ENCODE peak calls at places on chromosomes 5 and 9, in seven cellular contexts. One of them, this sample, is unnamed.

GRCh38 chr9:28758971-28759370 is 1185.7 kb upstream of the C9orf72 start:
- DNase-seq in AG10803: no peak
- DNase-seq in heart left ventricle: no peak
- DNase-seq in AG04449: no peak
- DNase-seq in HFFc6: no peak
- DNase-seq in PC-9: no peak
- DNase-seq in A549: no peak
- DNase-seq in this sample: no peak

GRCh38 chr5:61881821-61882220 is 424.2 kb upstream of the KIF2A start:
- DNase-seq in PC-9: no peak
- DNase-seq in AG10803: peak; percentile 44
- DNase-seq in heart left ventricle: no peak
- DNase-seq in HFFc6: no peak
- DNase-seq in AG04449: no peak
- DNase-seq in A549: no peak
- DNase-seq in this sample: no peak

GRCh38 chr9:15231788-15232635 is 75.0 kb downstream of the TTC39B start:
- DNase-seq in PC-9: no peak
- DNase-seq in AG04449: no peak
- DNase-seq in A549: peak; percentile 13
- DNase-seq in HFFc6: no peak
- DNase-seq in AG10803: peak; percentile 44
- DNase-seq in heart left ventricle: no peak
- DNase-seq in this sample: no peak

GRCh38 chr5:75716715-75717081 is 539 bp downstream of the POC5 start:
- DNase-seq in heart left ventricle: no peak
- DNase-seq in AG04449: no peak
- DNase-seq in AG10803: no peak
- DNase-seq in A549: no peak
- DNase-seq in PC-9: peak; percentile 1
- DNase-seq in HFFc6: no peak
- DNase-seq in this sample: peak; percentile 24

GRCh38 chr5:172451771-172452197 is 2.5 kb downstream of the SH3PXD2B start:
- DNase-seq in AG10803: peak; percentile 73
- DNase-seq in A549: no peak
- DNase-seq in HFFc6: peak; percentile 64
- DNase-seq in heart left ventricle: no peak
- DNase-seq in PC-9: no peak
- DNase-seq in AG04449: peak; percentile 41
- DNase-seq in this sample: no peak

GRCh38 chr9:112031400-112031799 is 134.8 kb downstream of the UGCG start:
- DNase-seq in PC-9: no peak
- DNase-seq in AG04449: no peak
- DNase-seq in A549: no peak
- DNase-seq in heart left ventricle: no peak
- DNase-seq in HFFc6: no peak
- DNase-seq in AG10803: no peak
- DNase-seq in this sample: no peak

GRCh38 chr5:110356687-110357086 is 369.8 kb downstream of the TMEM232 start:
- DNase-seq in AG04449: no peak
- DNase-seq in heart left ventricle: no peak
- DNase-seq in A549: no peak
- DNase-seq in AG10803: peak; percentile 33
- DNase-seq in HFFc6: no peak
- DNase-seq in PC-9: no peak
- DNase-seq in this sample: no peak

GRCh38 chr9:110389148-110389783 is 51.6 kb upstream of the TXNDC8 start:
- DNase-seq in PC-9: no peak
- DNase-seq in heart left ventricle: no peak
- DNase-seq in AG04449: no peak
- DNase-seq in A549: no peak
- DNase-seq in HFFc6: no peak
- DNase-seq in AG10803: no peak
- DNase-seq in this sample: no peak

GRCh38 chr9:36974731-36975130 is 59.3 kb downstream of the PAX5 start:
- DNase-seq in PC-9: no peak
- DNase-seq in heart left ventricle: no peak
- DNase-seq in A549: no peak
- DNase-seq in HFFc6: no peak
- DNase-seq in AG10803: no peak
- DNase-seq in AG04449: no peak
- DNase-seq in this sample: no peak
- TF ChIP-seq CTCF in PC-9: no peak
- TF ChIP-seq CTCF in heart left ventricle: no peak
- TF ChIP-seq CTCF in A549: peak; percentile 41
- TF ChIP-seq CTCF in HFFc6: peak; percentile 53
- TF ChIP-seq CTCF in AG10803: no peak
- TF ChIP-seq CTCF in AG04449: no peak
- TF ChIP-seq CTCF in this sample: no peak

GRCh38 chr9:107239474-107239873 is 43.6 kb upstream of the RAD23B start:
- DNase-seq in PC-9: no peak
- DNase-seq in HFFc6: peak; percentile 43
- DNase-seq in A549: no peak
- DNase-seq in AG04449: no peak
- DNase-seq in AG10803: no peak
- DNase-seq in heart left ventricle: no peak
- DNase-seq in this sample: no peak
- TF ChIP-seq CTCF in PC-9: peak; percentile 48
- TF ChIP-seq CTCF in HFFc6: peak; percentile 66
- TF ChIP-seq CTCF in A549: no peak
- TF ChIP-seq CTCF in AG04449: no peak
- TF ChIP-seq CTCF in AG10803: peak; percentile 35
- TF ChIP-seq CTCF in heart left ventricle: peak; percentile 56
- TF ChIP-seq CTCF in this sample: no peak

GRCh38 chr5:174100490-174100889 is 55.0 kb downstream of the NSG2 start:
- DNase-seq in AG10803: no peak
- DNase-seq in heart left ventricle: no peak
- DNase-seq in PC-9: no peak
- DNase-seq in AG04449: no peak
- DNase-seq in HFFc6: no peak
- DNase-seq in A549: no peak
- DNase-seq in this sample: no peak
- TF ChIP-seq CTCF in AG10803: no peak
- TF ChIP-seq CTCF in heart left ventricle: no peak
- TF ChIP-seq CTCF in PC-9: no peak
- TF ChIP-seq CTCF in AG04449: no peak
- TF ChIP-seq CTCF in HFFc6: no peak
- TF ChIP-seq CTCF in A549: no peak
- TF ChIP-seq CTCF in this sample: no peak

DNA sequence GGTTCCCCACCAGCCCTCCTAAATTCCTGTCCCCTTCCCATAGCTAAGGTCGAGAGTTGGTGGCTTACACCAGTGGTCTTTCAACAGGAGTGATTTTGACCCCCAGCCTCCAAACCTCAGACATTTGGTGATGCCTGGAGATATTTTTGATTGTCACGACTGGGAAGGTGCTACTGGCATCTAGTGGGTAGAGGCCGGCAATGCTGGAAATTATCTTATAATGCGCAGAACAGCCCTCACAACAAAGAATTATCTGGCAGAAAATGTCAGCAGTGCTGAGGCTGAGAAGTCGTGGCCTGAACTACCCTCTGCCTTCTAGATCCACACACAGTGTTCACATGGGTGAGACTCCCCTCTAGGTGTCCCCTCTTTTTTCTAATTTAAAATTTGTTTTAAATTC is 69.6 kb downstream of the IL31RA start:
- DNase-seq in PC-9: no peak
- DNase-seq in AG10803: peak; percentile 21
- DNase-seq in HFFc6: peak; percentile 13
- DNase-seq in A549: no peak
- DNase-seq in AG04449: no peak
- DNase-seq in heart left ventricle: no peak
- DNase-seq in this sample: peak; percentile 29
- TF ChIP-seq CTCF in PC-9: peak; percentile 45
- TF ChIP-seq CTCF in AG10803: peak; percentile 57
- TF ChIP-seq CTCF in HFFc6: peak; percentile 62
- TF ChIP-seq CTCF in A549: peak; percentile 65
- TF ChIP-seq CTCF in AG04449: peak; percentile 41
- TF ChIP-seq CTCF in heart left ventricle: no peak
- TF ChIP-seq CTCF in this sample: peak; percentile 39

GRCh38 chr5:149962040-149962439 is 1.5 kb downstream of the SLC26A2 start:
- DNase-seq in HFFc6: peak; percentile 57
- DNase-seq in AG04449: no peak
- DNase-seq in A549: peak; percentile 80
- DNase-seq in AG10803: peak; percentile 57
- DNase-seq in PC-9: peak; percentile 16
- DNase-seq in heart left ventricle: no peak
- DNase-seq in this sample: no peak

GRCh38 chr5:149961186-149961685 is 678 bp downstream of the SLC26A2 start:
- DNase-seq in AG04449: no peak
- DNase-seq in PC-9: no peak
- DNase-seq in heart left ventricle: no peak
- DNase-seq in AG10803: no peak
- DNase-seq in HFFc6: no peak
- DNase-seq in A549: no peak
- DNase-seq in this sample: no peak

GRCh38 chr5:149960272-149961185 is at the start of gene SLC26A2:
- DNase-seq in AG10803: peak; percentile 97
- DNase-seq in PC-9: peak; percentile 99
- DNase-seq in heart left ventricle: peak; percentile 98
- DNase-seq in AG04449: peak; percentile 87
- DNase-seq in HFFc6: peak; percentile 98
- DNase-seq in A549: peak; percentile 96
- DNase-seq in this sample: peak; percentile 99

GRCh38 chr5:149957855-149958254 is 2.7 kb upstream of the SLC26A2 start:
- DNase-seq in AG10803: no peak
- DNase-seq in HFFc6: peak; percentile 67
- DNase-seq in A549: peak; percentile 48
- DNase-seq in PC-9: peak; percentile 11
- DNase-seq in AG04449: no peak
- DNase-seq in heart left ventricle: no peak
- DNase-seq in this sample: no peak

GRCh38 chr5:149959406-149960236 is 937 bp upstream of the SLC26A2 start:
- DNase-seq in HFFc6: peak; percentile 75
- DNase-seq in A549: peak; percentile 84
- DNase-seq in AG04449: no peak
- DNase-seq in AG10803: peak; percentile 45
- DNase-seq in PC-9: peak; percentile 23
- DNase-seq in heart left ventricle: no peak
- DNase-seq in this sample: peak; percentile 52
- TF ChIP-seq CTCF in HFFc6: peak; percentile 80
- TF ChIP-seq CTCF in A549: peak; percentile 76
- TF ChIP-seq CTCF in AG04449: peak; percentile 30
- TF ChIP-seq CTCF in AG10803: peak; percentile 53
- TF ChIP-seq CTCF in PC-9: peak; percentile 68
- TF ChIP-seq CTCF in heart left ventricle: peak; percentile 56
- TF ChIP-seq CTCF in this sample: peak; percentile 78

GRCh38 chr9:117414220-117414905 is 494 bp downstream of the ASTN2 start:
- DNase-seq in heart left ventricle: no peak
- DNase-seq in HFFc6: no peak
- DNase-seq in AG04449: no peak
- DNase-seq in PC-9: no peak
- DNase-seq in AG10803: peak; percentile 14
- DNase-seq in A549: no peak
- DNase-seq in this sample: peak; percentile 1
- TF ChIP-seq CTCF in heart left ventricle: no peak
- TF ChIP-seq CTCF in HFFc6: no peak
- TF ChIP-seq CTCF in AG04449: no peak
- TF ChIP-seq CTCF in PC-9: no peak
- TF ChIP-seq CTCF in AG10803: no peak
- TF ChIP-seq CTCF in A549: no peak
- TF ChIP-seq CTCF in this sample: no peak

GRCh38 chr5:181120311-181120710 is 10.7 kb downstream of the OR2V1 start:
- DNase-seq in A549: no peak
- DNase-seq in HFFc6: peak; percentile 55
- DNase-seq in AG10803: peak; percentile 43
- DNase-seq in heart left ventricle: no peak
- DNase-seq in PC-9: no peak
- DNase-seq in AG04449: no peak
- DNase-seq in this sample: no peak

GRCh38 chr5:181124526-181124925 is 6.4 kb downstream of the OR2V1 start:
- DNase-seq in A549: no peak
- DNase-seq in HFFc6: no peak
- DNase-seq in AG10803: no peak
- DNase-seq in heart left ventricle: no peak
- DNase-seq in AG04449: no peak
- DNase-seq in PC-9: no peak
- DNase-seq in this sample: no peak

GRCh38 chr5:181120761-181121160 is 10.2 kb downstream of the OR2V1 start:
- DNase-seq in AG04449: no peak
- DNase-seq in AG10803: no peak
- DNase-seq in A549: no peak
- DNase-seq in HFFc6: no peak
- DNase-seq in PC-9: no peak
- DNase-seq in heart left ventricle: no peak
- DNase-seq in this sample: no peak

GRCh38 chr5:181119105-181119504 is 11.9 kb downstream of the OR2V1 start:
- DNase-seq in A549: no peak
- DNase-seq in heart left ventricle: no peak
- DNase-seq in PC-9: no peak
- DNase-seq in AG10803: no peak
- DNase-seq in HFFc6: no peak
- DNase-seq in AG04449: no peak
- DNase-seq in this sample: no peak

DNA sequence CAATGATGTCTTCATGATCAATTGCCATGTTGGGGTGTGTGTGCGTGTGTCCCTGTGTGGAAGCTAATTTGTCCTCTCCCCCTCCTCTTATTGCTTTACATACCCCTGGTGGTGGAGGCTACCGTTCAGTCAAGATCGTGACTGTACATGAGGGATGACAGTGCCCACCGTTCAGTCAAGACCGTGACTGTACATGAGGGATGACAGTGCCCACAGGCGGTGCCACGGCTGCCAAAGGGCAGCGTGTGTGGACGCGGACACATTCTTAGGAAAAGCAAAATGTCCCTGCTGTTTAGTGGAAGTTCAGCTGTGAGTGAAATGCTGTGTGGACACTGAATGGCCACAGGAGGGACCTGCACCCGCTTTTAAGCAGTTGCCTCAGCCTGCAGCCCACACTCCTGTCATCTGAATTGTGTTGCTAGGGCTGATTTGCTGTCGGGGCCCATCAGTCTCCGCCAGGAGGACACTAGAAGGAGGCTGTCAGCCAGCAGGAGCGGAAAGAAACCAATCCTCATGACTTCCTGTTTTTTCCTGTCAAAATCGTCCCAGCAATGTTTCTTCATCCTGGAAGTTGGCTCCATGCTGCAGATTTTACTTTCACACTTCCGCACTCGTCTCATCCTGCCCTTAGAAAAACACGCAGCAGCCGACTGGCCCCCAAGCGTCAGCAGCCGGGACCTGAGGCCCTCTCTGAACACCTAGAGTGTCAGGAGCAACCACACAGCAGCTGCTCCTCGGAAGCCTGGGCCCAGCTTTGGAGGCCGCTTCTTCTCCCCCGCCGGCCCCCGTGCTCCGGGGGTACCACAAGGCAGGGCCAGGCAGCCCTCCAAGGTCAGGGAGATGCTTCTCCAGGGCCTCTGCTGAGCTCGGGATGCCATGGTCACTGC is 9.1 kb downstream of the OR2V1 start:
- DNase-seq in PC-9: no peak
- DNase-seq in AG04449: no peak
- DNase-seq in HFFc6: no peak
- DNase-seq in heart left ventricle: no peak
- DNase-seq in AG10803: no peak
- DNase-seq in A549: no peak
- DNase-seq in this sample: no peak
- TF ChIP-seq CTCF in PC-9: no peak
- TF ChIP-seq CTCF in AG04449: no peak
- TF ChIP-seq CTCF in HFFc6: peak; percentile 21
- TF ChIP-seq CTCF in heart left ventricle: peak; percentile 21
- TF ChIP-seq CTCF in AG10803: no peak
- TF ChIP-seq CTCF in A549: no peak
- TF ChIP-seq CTCF in this sample: no peak